ENCODE peak calls at places on chromosomes 4 and X, in five cellular contexts. F is heart right ventricle; J is CD8-positive, alpha-beta T cell; K is stimulated activated CD4-positive, alpha-beta T cell treated with anti-CD3 and anti-CD28 coated beads, Interleukin-2, amount 100 ng/mL, for 24 hours; T is G401. N is an unnamed sample.

GRCh38 chr4:102514298-102514964 is 13.3 kb downstream of the NFKB1 start:
- DNase-seq in F (no peak), J (no peak), K (no peak), T (no peak), N (no peak)

GRCh38 chr4:15035152-15035551 is 32.9 kb downstream of the CPEB2 start:
- DNase-seq in F (no peak), J (no peak), K (no peak), T (no peak), N (no peak)

GRCh38 chrX:101745046-101745445 is 85.4 kb upstream of the ARMCX2 start:
- DNase-seq in F (no peak), J (no peak), K (no peak), T (no peak), N (no peak)

GRCh38 chr4:71962622-71963264 is 69.1 kb upstream of the NPFFR2 start:
- DNase-seq in F (no peak), J (no peak), K (no peak), T (no peak), N (no peak)

GRCh38 chr4:160129439-160129838 is 1026.6 kb downstream of the RAPGEF2 start:
- DNase-seq in F (no peak), J (no peak), K (no peak), T (no peak), N (no peak)

GRCh38 chr4:38591617-38592337 is 72.2 kb upstream of the KLF3 start:
- DNase-seq in F (no peak), J (no peak), K (no peak), T (no peak), N (no peak)

GRCh38 chrX:63929608-63930007 is 144.6 kb upstream of the ARHGEF9 start:
- DNase-seq in F (no peak), J (no peak), K (no peak), T (no peak), N (no peak)

GRCh38 chr4:25113915-25114904 is 46.0 kb downstream of the SEPSECS start:
- DNase-seq in F (no peak), J (no peak), K (no peak), T (no peak), N (no peak)

GRCh38 chr4:129327637-129328036 is 231.7 kb downstream of the C4orf33 start:
- DNase-seq in F (no peak), J (no peak), K (no peak), T (no peak), N (no peak)

GRCh38 chr4:101597204-101597603 is 193.3 kb upstream of the BANK1 start:
- DNase-seq in F (no peak), J (peak; percentile 7), K (peak; percentile 11), T (no peak), N (no peak)

GRCh38 chrX:39162322-39162721 is 361.1 kb downstream of the MID1IP1 start:
- DNase-seq in F (no peak), J (no peak), K (peak; percentile 62), T (no peak), N (no peak)

GRCh38 chrX:102651968-102652744 is 873 bp downstream of the GPRASP1 start:
- DNase-seq in F (peak; percentile 43), J (peak; percentile 38), K (peak; percentile 35), T (peak; percentile 79), N (no peak)

GRCh38 chr4:72974694-72975487 is 94.6 kb downstream of the COX18 start:
- DNase-seq in F (no peak), J (no peak), K (no peak), T (no peak), N (no peak)

GRCh38 chrX:15680401-15680800 is 15.8 kb upstream of the CLTRN start:
- DNase-seq in F (no peak), J (no peak), K (no peak), T (no peak), N (no peak)

GRCh38 chrX:22122510-22122909 is 90.4 kb downstream of the PHEX start:
- DNase-seq in F (no peak), J (no peak), K (no peak), T (no peak), N (no peak)

GRCh38 chr4:114019972-114020358 is 40.5 kb upstream of the ARSJ start:
- DNase-seq in F (no peak), J (no peak), K (no peak), T (no peak), N (no peak)

GRCh38 chrX:23554304-23554703 is 113.0 kb upstream of the PRDX4 start:
- DNase-seq in F (no peak), J (no peak), K (no peak), T (peak; percentile 61), N (peak; percentile 6)

GRCh38 chr4:100986360-100986868 is 360.9 kb downstream of the PPP3CA start:
- DNase-seq in F (no peak), J (no peak), K (no peak), T (no peak), N (no peak)

N was measured in smooth muscle cell of the brain vasculature.